ENCODE peak calls at places on chromosomes 4 and X, in seven cellular contexts. F, P, D, C, Q, B and K are unnamed samples.
A peak's percentile ranks its signal among the peaks of the same experiment; 100 is the strongest.

GRCh38 chr4:80266267-80266901 is at the start of gene FGF5:
- DNase-seq in F (peak; percentile 65), P (peak; percentile 56), D (no peak), C (peak; percentile 18), Q (no peak), B (peak; percentile 54), K (peak; percentile 62)

GRCh38 chr4:111210576-111210975 is 587.7 kb upstream of the PITX2 start:
- DNase-seq in F (no peak), P (no peak), D (no peak), C (no peak), Q (no peak), B (no peak), K (no peak)

GRCh38 chr4:76188557-76188956 is 25.1 kb downstream of the SCARB2 start:
- DNase-seq in F (no peak), P (no peak), D (no peak), C (no peak), Q (no peak), B (no peak), K (no peak)

GRCh38 chrX:154310991-154311541 is 15.5 kb downstream of the TKTL1 start:
- DNase-seq in F (no peak), P (no peak), D (no peak), C (no peak), Q (no peak), B (no peak), K (no peak)

GRCh38 chr4:157025898-157026297 is 50.1 kb upstream of the GLRB start:
- DNase-seq in F (no peak), P (no peak), D (no peak), C (no peak), Q (no peak), B (no peak), K (no peak)

GRCh38 chr4:155179216-155179615 is 29.2 kb upstream of the NPY2R start:
- DNase-seq in F (no peak), P (no peak), D (no peak), C (peak; percentile 33), Q (no peak), B (no peak), K (no peak)

GRCh38 chrX:13570245-13570573 is 808 bp downstream of the EGFL6 start:
- DNase-seq in F (no peak), P (no peak), D (no peak), C (no peak), Q (no peak), B (no peak), K (no peak)

GRCh38 chrX:55342533-55343501 is 78.1 kb upstream of the PAGE3 start:
- DNase-seq in F (no peak), P (no peak), D (no peak), C (peak; percentile 34), Q (no peak), B (no peak), K (no peak)

GRCh38 chrX:8586953-8587352 is 122.3 kb downstream of the VCX3B start:
- DNase-seq in F (no peak), P (no peak), D (no peak), C (no peak), Q (no peak), B (no peak), K (no peak)